ENCODE peak calls at places on chromosomes 13 and 19, in four cellular contexts. One of them, this sample, is unnamed.

GRCh38 chr19:38360351-38360750 is 14.0 kb upstream of the PSMD8 start:
- DNase-seq in cardiac muscle cell: no peak
- DNase-seq in Panc1: no peak
- DNase-seq in left ventricle myocardium inferior: no peak
- DNase-seq in this sample: no peak

GRCh38 chr13:111908391-111908790 is 158.6 kb upstream of the SOX1 start:
- DNase-seq in Panc1: no peak
- DNase-seq in cardiac muscle cell: no peak
- DNase-seq in left ventricle myocardium inferior: no peak
- DNase-seq in this sample: no peak

GRCh38 chr13:103884139-103884723 is 818.0 kb upstream of the SLC10A2 start:
- DNase-seq in cardiac muscle cell: no peak
- DNase-seq in Panc1: no peak
- DNase-seq in left ventricle myocardium inferior: no peak
- DNase-seq in this sample: no peak

GRCh38 chr13:43905435-43906031 is 25.8 kb downstream of the LACC1 start:
- DNase-seq in Panc1: peak; percentile 25
- DNase-seq in left ventricle myocardium inferior: no peak
- DNase-seq in cardiac muscle cell: peak; percentile 75
- DNase-seq in this sample: no peak

GRCh38 chr19:4425531-4425930 is 23.1 kb downstream of the CHAF1A start:
- DNase-seq in left ventricle myocardium inferior: no peak
- DNase-seq in cardiac muscle cell: no peak
- DNase-seq in Panc1: no peak
- DNase-seq in this sample: no peak

GRCh38 chr13:21034602-21035190 is 26.7 kb downstream of the LATS2 start:
- DNase-seq in Panc1: no peak
- DNase-seq in left ventricle myocardium inferior: peak; percentile 42
- DNase-seq in cardiac muscle cell: peak; percentile 23
- DNase-seq in this sample: no peak

GRCh38 chr19:29690842-29691241 is 24.2 kb downstream of the C19orf12 start:
- DNase-seq in left ventricle myocardium inferior: no peak
- DNase-seq in Panc1: no peak
- DNase-seq in cardiac muscle cell: no peak
- DNase-seq in this sample: no peak

GRCh38 chr19:30666301-30666803 is 294.2 kb downstream of the ZNF536 start:
- DNase-seq in Panc1: peak; percentile 25
- DNase-seq in left ventricle myocardium inferior: no peak
- DNase-seq in cardiac muscle cell: peak; percentile 69
- DNase-seq in this sample: peak; percentile 75

GRCh38 chr13:99280166-99280565 is 22.0 kb upstream of the GPR18 start:
- DNase-seq in cardiac muscle cell: no peak
- DNase-seq in left ventricle myocardium inferior: no peak
- DNase-seq in Panc1: no peak
- DNase-seq in this sample: no peak

GRCh38 chr13:98344392-98344791 is 167.3 kb upstream of the RNF113B start:
- DNase-seq in Panc1: no peak
- DNase-seq in left ventricle myocardium inferior: no peak
- DNase-seq in cardiac muscle cell: no peak
- DNase-seq in this sample: no peak

GRCh38 chr13:95564948-95565347 is 12.4 kb downstream of the CLDN10 start:
- DNase-seq in cardiac muscle cell: no peak
- DNase-seq in Panc1: no peak
- DNase-seq in left ventricle myocardium inferior: no peak
- DNase-seq in this sample: no peak

GRCh38 chr19:28963481-28964245 is 249.3 kb downstream of the UQCRFS1 start:
- DNase-seq in Panc1: no peak
- DNase-seq in cardiac muscle cell: no peak
- DNase-seq in left ventricle myocardium inferior: no peak
- DNase-seq in this sample: no peak

GRCh38 chr13:51895906-51896888 is 34.4 kb downstream of the CCDC70 start:
- DNase-seq in left ventricle myocardium inferior: peak; percentile 30
- DNase-seq in Panc1: peak; percentile 17
- DNase-seq in cardiac muscle cell: peak; percentile 69
- DNase-seq in this sample: peak; percentile 76

GRCh38 chr19:532578-533484 is 1.3 kb downstream of the CDC34 start:
- DNase-seq in left ventricle myocardium inferior: peak; percentile 86
- DNase-seq in Panc1: no peak
- DNase-seq in cardiac muscle cell: peak; percentile 65
- DNase-seq in this sample: peak; percentile 93

GRCh38 chr13:51584731-51585191 is 499 bp downstream of the WDFY2 start:
- DNase-seq in cardiac muscle cell: peak; percentile 66
- DNase-seq in left ventricle myocardium inferior: peak; percentile 49
- DNase-seq in Panc1: no peak
- DNase-seq in this sample: peak; percentile 84

GRCh38 chr13:41058229-41059070 is 2.9 kb upstream of the WBP4 start:
- DNase-seq in cardiac muscle cell: peak; percentile 11
- DNase-seq in left ventricle myocardium inferior: no peak
- DNase-seq in Panc1: no peak
- DNase-seq in this sample: no peak

GRCh38 chr19:45468159-45468651 is 409 bp downstream of the FOSB start:
- DNase-seq in cardiac muscle cell: peak; percentile 44
- DNase-seq in Panc1: no peak
- DNase-seq in left ventricle myocardium inferior: no peak
- DNase-seq in this sample: peak; percentile 59

GRCh38 chr19:50815443-50815842 is 8.1 kb downstream of the KLK1 start:
- DNase-seq in cardiac muscle cell: no peak
- DNase-seq in left ventricle myocardium inferior: no peak
- DNase-seq in Panc1: no peak
- DNase-seq in this sample: no peak

GRCh38 chr19:246551-246950 is 44.7 kb downstream of the PLPP2 start:
- DNase-seq in cardiac muscle cell: no peak
- DNase-seq in Panc1: no peak
- DNase-seq in left ventricle myocardium inferior: no peak
- DNase-seq in this sample: peak; percentile 49

GRCh38 chr19:14775855-14776254 is 2.5 kb downstream of the ADGRE2 start:
- DNase-seq in Panc1: no peak
- DNase-seq in left ventricle myocardium inferior: peak; percentile 25
- DNase-seq in cardiac muscle cell: no peak
- DNase-seq in this sample: no peak

GRCh38 chr13:86933676-86934075 is 737.5 kb upstream of the SLITRK5 start:
- DNase-seq in Panc1: no peak
- DNase-seq in left ventricle myocardium inferior: no peak
- DNase-seq in cardiac muscle cell: peak; percentile 12
- DNase-seq in this sample: no peak

GRCh38 chr19:51101171-51101865 is 6.9 kb downstream of the CTU1 start:
- DNase-seq in left ventricle myocardium inferior: no peak
- DNase-seq in cardiac muscle cell: no peak
- DNase-seq in Panc1: no peak
- DNase-seq in this sample: no peak

GRCh38 chr19:41939861-41940442 is 11.7 kb upstream of the ERFL start:
- DNase-seq in cardiac muscle cell: peak; percentile 14
- DNase-seq in Panc1: no peak
- DNase-seq in left ventricle myocardium inferior: no peak
- DNase-seq in this sample: peak; percentile 65

GRCh38 chr13:46831588-46832194 is 34.7 kb upstream of the ESD start:
- DNase-seq in left ventricle myocardium inferior: no peak
- DNase-seq in Panc1: peak; percentile 32
- DNase-seq in cardiac muscle cell: peak; percentile 66
- DNase-seq in this sample: no peak

GRCh38 chr19:7888145-7888825 is at the start of gene LRRC8E:
- DNase-seq in Panc1: no peak
- DNase-seq in cardiac muscle cell: peak; percentile 76
- DNase-seq in left ventricle myocardium inferior: no peak
- DNase-seq in this sample: peak; percentile 78

GRCh38 chr19:33460221-33460908 is 61.2 kb downstream of the PEPD start:
- DNase-seq in left ventricle myocardium inferior: no peak
- DNase-seq in cardiac muscle cell: no peak
- DNase-seq in Panc1: no peak
- DNase-seq in this sample: no peak

GRCh38 chr19:57026476-57026875 is 93.3 kb upstream of the USP29 start:
- DNase-seq in Panc1: no peak
- DNase-seq in cardiac muscle cell: no peak
- DNase-seq in left ventricle myocardium inferior: no peak
- DNase-seq in this sample: no peak

GRCh38 chr13:49585220-49586157 is at the start of gene RCBTB1:
- DNase-seq in left ventricle myocardium inferior: peak; percentile 72
- DNase-seq in cardiac muscle cell: peak; percentile 88
- DNase-seq in Panc1: no peak
- DNase-seq in this sample: peak; percentile 86

GRCh38 chr13:93746589-93746988 is 520.0 kb downstream of the GPC6 start:
- DNase-seq in Panc1: no peak
- DNase-seq in cardiac muscle cell: no peak
- DNase-seq in left ventricle myocardium inferior: no peak
- DNase-seq in this sample: no peak

GRCh38 chr13:30388401-30389283 is 33.7 kb upstream of the UBE2L5 start:
- DNase-seq in left ventricle myocardium inferior: no peak
- DNase-seq in cardiac muscle cell: no peak
- DNase-seq in Panc1: no peak
- DNase-seq in this sample: peak; percentile 65

GRCh38 chr19:49677232-49677881 is at the start of gene PRMT1:
- DNase-seq in Panc1: no peak
- DNase-seq in cardiac muscle cell: peak; percentile 65
- DNase-seq in left ventricle myocardium inferior: no peak
- DNase-seq in this sample: peak; percentile 79

GRCh38 chr19:7356899-7357627 is 8.3 kb downstream of the ARHGEF18 start:
- DNase-seq in cardiac muscle cell: no peak
- DNase-seq in Panc1: no peak
- DNase-seq in left ventricle myocardium inferior: no peak
- DNase-seq in this sample: no peak

GRCh38 chr19:8194528-8195275 is 14.5 kb upstream of the CERS4 start:
- DNase-seq in cardiac muscle cell: no peak
- DNase-seq in Panc1: no peak
- DNase-seq in left ventricle myocardium inferior: no peak
- DNase-seq in this sample: peak; percentile 66

GRCh38 chr13:110399801-110400200 is 92.7 kb downstream of the COL4A2 start:
- DNase-seq in cardiac muscle cell: no peak
- DNase-seq in Panc1: no peak
- DNase-seq in left ventricle myocardium inferior: no peak
- DNase-seq in this sample: no peak

DNA sequence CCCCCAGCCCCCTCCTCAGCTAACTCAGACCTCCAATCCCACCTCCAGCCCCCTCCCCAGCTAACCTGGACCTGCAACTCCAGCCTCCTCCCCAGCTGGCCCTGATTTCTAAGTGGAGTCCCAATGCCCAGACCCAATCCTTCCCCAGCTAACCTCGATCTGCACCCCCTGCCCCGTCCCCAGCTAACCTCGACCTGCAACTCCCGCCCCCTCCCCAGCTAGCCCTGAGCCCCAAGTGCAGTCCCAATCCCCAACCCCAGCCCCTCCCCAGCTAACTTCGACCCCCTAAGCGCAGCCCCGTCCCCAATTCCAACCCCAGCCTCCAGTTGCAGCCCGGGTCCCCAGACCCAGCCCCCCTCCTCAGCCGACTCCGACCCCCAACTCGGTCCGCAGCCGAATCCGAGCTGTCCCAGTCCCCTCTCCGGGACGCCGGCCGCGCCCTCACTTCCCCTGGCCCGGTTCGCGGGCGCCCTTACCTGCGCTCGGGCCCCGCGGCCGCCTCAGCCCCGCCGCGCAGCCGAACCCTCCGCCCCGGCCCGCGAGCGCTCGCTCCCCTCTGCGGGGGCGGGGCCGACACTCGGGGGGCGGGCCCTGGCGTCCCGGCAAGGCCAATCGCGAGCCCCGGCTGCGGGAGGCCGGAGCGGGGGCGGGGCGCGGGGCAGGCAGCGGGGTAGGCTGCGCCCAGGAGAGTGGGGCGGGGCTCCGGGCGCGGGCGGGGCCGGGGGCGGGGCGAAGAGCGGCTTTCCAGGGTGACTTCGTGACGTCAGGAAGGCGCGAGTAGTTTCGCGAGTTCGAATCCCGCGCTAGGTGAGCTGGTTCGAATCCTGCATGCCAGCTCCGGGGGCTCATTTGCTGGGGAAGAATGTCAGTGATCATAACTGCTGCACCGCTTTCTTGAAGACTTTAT is at the start of gene GNG7:
- DNase-seq in Panc1: no peak
- DNase-seq in left ventricle myocardium inferior: peak; percentile 94
- DNase-seq in cardiac muscle cell: peak; percentile 96
- DNase-seq in this sample: peak; percentile 98
- H3K4me3 ChIP-seq in Panc1: peak within 1 kb of the TSS; percentile 42
- H3K4me3 ChIP-seq in left ventricle myocardium inferior: peak within 1 kb of the TSS; percentile 67
- H3K4me3 ChIP-seq in cardiac muscle cell: peak within 1 kb of the TSS; percentile 77
- H3K4me3 ChIP-seq in this sample: peak within 1 kb of the TSS; percentile 82

DNA sequence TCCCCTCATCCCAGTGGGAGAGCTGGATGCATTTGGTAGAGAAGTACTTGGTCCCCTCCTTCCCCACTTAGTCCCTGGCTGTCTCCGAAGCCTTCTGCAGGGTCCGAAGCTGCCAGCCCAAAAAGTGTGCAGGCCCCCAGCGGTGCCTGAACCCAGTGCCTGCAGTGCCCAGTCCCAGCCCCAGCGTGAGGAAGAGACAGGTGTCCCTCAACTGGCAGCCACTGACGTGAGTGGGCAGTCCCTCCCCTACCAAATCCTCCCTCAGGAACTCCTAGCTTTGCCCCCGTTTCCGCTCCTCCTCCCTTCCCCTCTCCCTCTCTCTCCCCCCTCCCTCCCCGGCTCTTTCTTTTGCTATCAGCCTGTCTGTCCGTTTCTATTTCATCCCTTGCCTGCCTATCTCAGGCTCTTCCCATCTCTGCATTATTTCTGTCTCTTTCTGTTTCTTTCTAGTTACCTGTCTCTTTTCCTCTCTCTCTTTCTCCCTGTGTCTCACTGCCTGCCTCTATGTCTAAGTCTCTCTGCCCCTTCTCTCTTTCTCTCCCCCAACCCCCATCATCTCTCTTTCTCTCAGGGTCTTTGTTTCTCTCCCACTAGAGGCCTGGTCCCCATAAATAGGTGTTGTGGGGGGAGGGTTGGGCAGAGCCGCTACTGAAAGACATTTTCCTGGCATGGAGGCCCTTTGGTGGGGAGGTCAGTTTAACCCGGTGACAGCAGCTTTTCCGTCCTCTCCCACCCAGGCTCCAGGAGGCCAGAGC is 1.7 kb upstream of the LTBP4 start:
- DNase-seq in cardiac muscle cell: no peak
- DNase-seq in left ventricle myocardium inferior: no peak
- DNase-seq in Panc1: no peak
- DNase-seq in this sample: peak; percentile 74
- H3K27ac ChIP-seq in cardiac muscle cell: no peak overlapping the region
- H3K27ac ChIP-seq in left ventricle myocardium inferior: peak overlapping the region; percentile 93
- H3K27ac ChIP-seq in Panc1: no peak overlapping the region
- H3K27ac ChIP-seq in this sample: peak overlapping the region; percentile 60

GRCh38 chr19:3135961-3136683 is at the start of gene GNA15:
- DNase-seq in cardiac muscle cell: no peak
- DNase-seq in Panc1: no peak
- DNase-seq in left ventricle myocardium inferior: no peak
- DNase-seq in this sample: no peak
- H3K4me3 ChIP-seq in cardiac muscle cell: no peak within 1 kb of the TSS
- H3K4me3 ChIP-seq in Panc1: peak within 1 kb of the TSS; percentile 49
- H3K4me3 ChIP-seq in left ventricle myocardium inferior: peak within 1 kb of the TSS; percentile 47
- H3K4me3 ChIP-seq in this sample: peak within 1 kb of the TSS; percentile 21

DNA sequence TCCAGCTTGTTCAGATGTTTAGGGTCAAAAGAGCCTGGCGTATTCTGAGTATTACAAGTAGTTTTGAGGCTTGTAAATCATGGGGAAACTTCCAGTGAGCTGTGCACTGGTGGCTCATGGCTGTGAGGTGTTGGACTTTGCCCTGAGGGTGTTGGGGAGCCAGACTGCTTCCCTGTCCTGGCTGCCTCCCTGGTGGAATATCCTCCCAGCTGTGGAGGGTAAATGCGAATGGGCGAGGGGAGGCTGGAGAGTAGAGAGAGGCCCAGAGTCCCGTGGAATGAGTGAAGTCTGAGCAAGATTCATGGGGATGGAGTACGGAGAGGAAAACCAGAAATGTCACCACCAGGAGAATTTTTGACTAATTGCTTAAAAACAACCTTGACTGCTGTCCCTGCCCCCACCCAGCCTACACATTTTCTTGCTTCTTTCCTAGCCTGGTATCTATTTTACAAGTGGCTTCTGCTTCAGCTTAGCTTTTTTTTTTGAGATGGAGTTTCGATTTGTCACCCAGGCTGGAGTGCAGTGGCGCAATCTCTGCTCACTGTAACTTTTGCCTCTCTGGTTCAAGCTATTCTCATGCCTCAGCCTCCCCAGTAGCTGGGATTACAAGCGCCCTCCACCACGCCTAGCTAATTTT is 3.7 kb downstream of the SNRPA start:
- DNase-seq in left ventricle myocardium inferior: no peak
- DNase-seq in Panc1: no peak
- DNase-seq in cardiac muscle cell: no peak
- DNase-seq in this sample: no peak
- H3K27ac ChIP-seq in left ventricle myocardium inferior: no peak overlapping the region
- H3K27ac ChIP-seq in Panc1: peak overlapping the region; percentile 67
- H3K27ac ChIP-seq in cardiac muscle cell: peak overlapping the region; percentile 36
- H3K27ac ChIP-seq in this sample: no peak overlapping the region